ENCODE peak calls at places on chromosomes 7 and 10, in seven cellular contexts. X, Z, U, S, J, W and Y are unnamed samples.

GRCh38 chr7:39688611-39689485 is 65.5 kb downstream of the RALA start:
- DNase-seq in X (no peak), U (peak; percentile 63), J (no peak), Z (no peak), S (no peak), W (no peak), Y (no peak)

GRCh38 chr10:23614483-23614882 is 175.6 kb downstream of the OTUD1 start:
- DNase-seq in Z (no peak), U (no peak), J (no peak), S (no peak), X (no peak), W (no peak), Y (no peak)

GRCh38 chr7:1368682-1369571 is 90.3 kb downstream of the MICALL2 start:
- DNase-seq in J (peak; percentile 100), X (peak; percentile 97), Z (no peak), W (peak; percentile 10), S (peak; percentile 27), U (peak; percentile 4), Y (peak; percentile 90)

GRCh38 chr10:71974489-71975011 is 10.4 kb downstream of the CHST3 start:
- DNase-seq in S (peak; percentile 51), U (peak; percentile 45), X (no peak), W (no peak), J (no peak), Z (no peak), Y (peak; percentile 23)

GRCh38 chr10:14757394-14757793 is 17.3 kb downstream of the FAM107B start:
- DNase-seq in W (no peak), X (no peak), J (no peak), U (no peak), S (no peak), Z (no peak), Y (peak; percentile 51)

GRCh38 chr10:12448729-12449391 is 99.5 kb downstream of the CAMK1D start:
- DNase-seq in Z (peak; percentile 59), W (no peak), S (peak; percentile 74), U (peak; percentile 9), X (no peak), J (no peak), Y (peak; percentile 85)

GRCh38 chr10:33279791-33280190 is 54.7 kb downstream of the NRP1 start:
- DNase-seq in S (no peak), Z (no peak), X (no peak), J (no peak), W (no peak), U (no peak), Y (no peak)

GRCh38 chr10:35355971-35356724 is 19.8 kb downstream of the CCNY start:
- DNase-seq in X (no peak), W (no peak), Z (peak; percentile 53), U (no peak), S (no peak), J (no peak), Y (no peak)

GRCh38 chr10:17340144-17340829 is 112.2 kb downstream of the VIM start:
- DNase-seq in Z (no peak), W (no peak), U (no peak), X (no peak), J (no peak), S (no peak), Y (no peak)

GRCh38 chr7:110841840-110842579 is 248.9 kb upstream of the LRRN3 start:
- DNase-seq in S (no peak), W (no peak), U (no peak), Z (no peak), X (no peak), J (no peak), Y (no peak)

GRCh38 chr7:47366211-47366610 is 215.7 kb downstream of the TNS3 start:
- DNase-seq in S (no peak), W (no peak), Z (no peak), J (no peak), U (no peak), X (no peak), Y (no peak)

GRCh38 chr7:157276731-157277562 is 59.9 kb upstream of the DNAJB6 start:
- DNase-seq in X (no peak), Z (no peak), S (no peak), W (no peak), U (peak; percentile 29), J (no peak), Y (peak; percentile 64)
- TF ChIP-seq MAX in X (no peak), Z (no peak), S (no peak), W (no peak), U (no peak), J (no peak), Y (no peak)

GRCh38 chr10:65112573-65112972 is 1591.4 kb downstream of the REEP3 start:
- DNase-seq in Z (no peak), X (no peak), W (no peak), J (no peak), S (no peak), U (no peak), Y (no peak)

GRCh38 chr10:65110029-65110428 is 1588.8 kb downstream of the REEP3 start:
- DNase-seq in S (no peak), Z (no peak), U (no peak), X (no peak), J (no peak), W (no peak), Y (no peak)
- TF ChIP-seq MAX in S (no peak), Z (no peak), U (no peak), X (no peak), J (no peak), W (no peak), Y (no peak)

DNA sequence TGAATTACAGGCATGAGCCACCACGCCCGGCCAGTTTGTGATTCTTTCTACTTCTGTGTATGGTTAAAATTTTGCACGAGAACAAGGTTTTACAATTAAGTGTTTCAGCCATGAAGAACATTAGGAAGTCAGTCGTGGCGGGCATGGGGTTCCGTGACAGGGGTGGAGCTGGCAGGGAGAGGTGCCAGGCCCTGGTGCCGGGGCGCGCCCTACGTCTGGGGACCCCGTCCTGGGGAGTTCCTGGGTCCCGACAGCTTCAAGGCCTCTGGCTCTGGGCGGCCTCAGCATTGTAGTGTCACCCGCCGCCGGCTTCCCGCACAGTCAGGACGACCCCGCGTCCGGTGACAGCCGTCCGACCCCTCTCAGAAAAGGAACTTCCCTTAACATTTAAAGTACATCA is 23.0 kb upstream of the MKI67 start:
- DNase-seq in J (no peak), U (no peak), W (no peak), X (no peak), S (no peak), Z (no peak), Y (no peak)
- TF ChIP-seq MAX in J (no peak), U (no peak), W (no peak), X (no peak), S (no peak), Z (no peak), Y (no peak)

GRCh38 chr7:16113058-16113457 is 308.3 kb downstream of the CRPPA start:
- DNase-seq in U (no peak), W (no peak), X (no peak), S (no peak), J (no peak), Z (no peak), Y (no peak)
- TF ChIP-seq MAX in U (no peak), W (no peak), X (no peak), S (no peak), J (no peak), Z (no peak), Y (no peak)

GRCh38 chr10:50503661-50504320 is 120.0 kb downstream of the SGMS1 start:
- DNase-seq in W (no peak), U (no peak), Z (no peak), S (no peak), X (no peak), J (no peak), Y (no peak)
- TF ChIP-seq MAX in W (no peak), U (no peak), Z (no peak), S (no peak), X (no peak), J (no peak), Y (no peak)

DNA sequence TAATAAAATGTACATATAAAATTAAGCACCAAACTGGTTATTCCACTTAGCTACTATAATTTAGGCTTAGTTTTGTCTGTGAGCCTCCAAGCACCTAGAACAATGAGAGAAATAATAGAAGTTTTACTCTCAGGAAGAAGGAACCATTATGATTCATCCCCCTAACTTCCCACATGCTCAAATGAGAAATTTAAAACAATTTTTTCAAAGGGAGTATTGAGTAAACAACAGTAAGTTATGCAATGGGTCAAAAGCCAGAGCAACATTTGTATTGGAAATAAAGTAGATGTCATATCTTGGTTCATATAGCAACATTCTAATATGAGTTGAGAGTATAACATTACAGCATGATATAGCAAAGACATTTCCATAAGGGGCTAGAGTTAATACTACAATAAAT is 32.1 kb downstream of the CPED1 start:
- DNase-seq in Z (no peak), J (no peak), W (no peak), U (peak; percentile 85), S (no peak), X (no peak), Y (peak; percentile 54)
- TF ChIP-seq MAX in Z (no peak), J (no peak), W (no peak), U (no peak), S (no peak), X (no peak), Y (no peak)

GRCh38 chr7:158135931-158136330 is 451.7 kb downstream of the PTPRN2 start:
- DNase-seq in U (no peak), W (no peak), S (no peak), J (no peak), Z (no peak), X (no peak), Y (no peak)

GRCh38 chr7:158133515-158134271 is 453.9 kb downstream of the PTPRN2 start:
- DNase-seq in U (no peak), X (peak; percentile 31), J (no peak), W (no peak), Z (no peak), S (no peak), Y (no peak)

GRCh38 chr7:158130023-158130409 is 457.6 kb downstream of the PTPRN2 start:
- DNase-seq in U (no peak), X (no peak), J (no peak), W (no peak), Z (no peak), S (no peak), Y (no peak)

GRCh38 chr7:158134824-158135223 is 452.8 kb downstream of the PTPRN2 start:
- DNase-seq in U (no peak), W (no peak), J (no peak), S (no peak), X (no peak), Z (no peak), Y (no peak)

DNA sequence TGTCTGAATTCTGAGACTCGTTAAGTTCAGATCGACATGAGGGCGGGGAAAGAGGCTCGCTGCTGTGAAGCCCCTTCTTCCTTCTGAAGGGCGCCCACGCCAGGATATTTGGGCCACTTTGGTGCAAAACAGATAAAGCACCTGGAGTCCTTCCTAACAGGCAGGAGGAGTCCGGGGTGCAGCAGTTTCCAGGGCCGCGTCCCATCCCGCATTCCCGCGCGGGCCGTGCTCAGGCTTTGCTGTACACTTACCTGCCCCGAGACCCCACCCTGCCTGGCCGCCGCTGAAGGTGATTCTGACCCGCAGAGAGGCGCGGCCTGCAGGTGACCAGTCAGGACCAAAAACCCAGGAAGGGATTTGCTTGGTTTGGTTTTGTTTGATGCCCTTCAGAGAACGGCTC is 454.6 kb downstream of the PTPRN2 start:
- DNase-seq in U (no peak), W (no peak), X (no peak), J (no peak), S (no peak), Z (no peak), Y (no peak)
- TF ChIP-seq MAX in U (no peak), W (no peak), X (no peak), J (no peak), S (no peak), Z (no peak), Y (no peak)